ENCODE peak calls at places on chromosomes 3 and 15, in five cellular contexts. M is PC-9, V is prostate gland, P is tibial nerve, G is fibroblast of lung. E is an unnamed sample.

GRCh38 chr3:171733561-171733960 is 76.7 kb downstream of the PLD1 start:
- DNase-seq in M (no peak), G (no peak), V (no peak), P (no peak), E (no peak)

GRCh38 chr3:187629711-187630110 is 40.5 kb downstream of the SST start:
- DNase-seq in M (no peak), V (no peak), P (no peak), G (no peak), E (no peak)

GRCh38 chr15:40936709-40937666 is 7.8 kb downstream of the DLL4 start:
- DNase-seq in M (no peak), G (no peak), V (no peak), P (no peak), E (peak; percentile 67)

GRCh38 chr3:148735597-148735996 is 37.9 kb downstream of the AGTR1 start:
- DNase-seq in V (no peak), G (no peak), M (no peak), P (no peak), E (no peak)

GRCh38 chr15:48627260-48627969 is 18.1 kb downstream of the FBN1 start:
- DNase-seq in V (no peak), P (no peak), G (peak; percentile 59), M (no peak), E (no peak)

GRCh38 chr3:128342701-128343180 is 123.9 kb downstream of the DNAJB8 start:
- DNase-seq in P (no peak), G (no peak), V (no peak), M (no peak), E (no peak)

GRCh38 chr3:12815719-12816118 is 19.2 kb downstream of the CAND2 start:
- DNase-seq in V (no peak), M (no peak), G (no peak), P (no peak), E (no peak)

GRCh38 chr3:88810455-88810854 is 297.0 kb upstream of the EPHA3 start:
- DNase-seq in P (no peak), M (no peak), V (no peak), G (peak; percentile 69), E (no peak)

GRCh38 chr15:39695793-39696192 is 86.8 kb downstream of the FSIP1 start:
- DNase-seq in V (no peak), G (no peak), M (no peak), P (no peak), E (no peak)

GRCh38 chr3:158005391-158006100 is 100.7 kb downstream of the SHOX2 start:
- DNase-seq in P (no peak), M (no peak), G (no peak), V (no peak), E (no peak)

DNA sequence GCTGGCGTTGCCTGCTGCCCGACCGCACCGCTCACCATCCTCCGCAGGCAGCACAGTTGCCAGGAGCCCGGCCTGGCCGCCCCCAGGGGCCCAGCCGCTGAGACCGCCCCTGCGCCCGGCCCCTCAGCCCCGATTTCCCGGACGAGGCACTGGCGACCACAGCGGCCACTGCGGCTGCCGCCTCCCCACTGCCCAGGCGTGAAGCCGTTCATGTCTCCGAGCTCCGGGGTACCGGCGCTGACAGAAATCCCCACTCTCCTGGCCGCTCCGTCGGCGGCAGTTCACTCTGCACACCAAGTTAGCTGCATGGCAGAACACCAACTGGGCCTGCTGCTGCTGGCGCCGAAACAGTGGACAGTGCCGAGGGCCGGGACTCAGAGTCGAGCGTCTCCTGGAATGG is 8.5 kb downstream of the SELENOT start:
- DNase-seq in P (no peak), G (no peak), V (no peak), M (no peak), E (no peak)
- H3K4me1 ChIP-seq in P (peaks cover 5% of the 10 kb centered on the region), G (no peaks in the 10 kb centered on the region), V (no peaks in the 10 kb centered on the region), M (no peaks in the 10 kb centered on the region), E (peaks cover 36% of the 10 kb centered on the region)

GRCh38 chr3:100105536-100105935 is 8.8 kb downstream of the FILIP1L start:
- DNase-seq in P (no peak), V (no peak), G (no peak), M (no peak), E (no peak)
- H3K4me1 ChIP-seq in P (no peaks in the 10 kb centered on the region), V (peaks cover 5% of the 10 kb centered on the region), G (peaks cover 8% of the 10 kb centered on the region), M (peaks cover 60% of the 10 kb centered on the region), E (peaks cover 80% of the 10 kb centered on the region)

DNA sequence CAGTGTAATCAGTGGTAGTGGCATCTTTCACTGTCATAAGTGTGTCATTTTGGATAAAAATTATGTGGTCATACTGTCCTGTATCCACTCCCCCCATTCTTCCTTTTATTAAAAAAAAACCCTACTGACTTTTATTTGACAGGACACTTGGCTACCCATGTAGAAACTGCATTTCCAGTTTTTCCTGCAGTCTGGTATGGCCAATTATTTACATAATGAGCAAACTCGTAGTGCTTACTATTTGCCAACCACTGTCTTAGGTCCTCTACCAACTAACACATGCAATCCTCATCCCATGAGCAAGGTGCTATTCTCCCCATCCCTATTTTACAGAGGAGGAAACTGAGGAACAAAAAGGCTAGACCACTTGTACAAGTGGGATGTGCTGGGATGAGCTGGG is 129.1 kb downstream of the MECOM start:
- DNase-seq in G (no peak), P (no peak), V (peak; percentile 29), M (no peak), E (no peak)
- H3K4me1 ChIP-seq in G (no peaks in the 10 kb centered on the region), P (no peaks in the 10 kb centered on the region), V (no peaks in the 10 kb centered on the region), M (peaks cover 6% of the 10 kb centered on the region), E (no peaks in the 10 kb centered on the region)

GRCh38 chr3:32430900-32431299 is 39.2 kb downstream of the CMTM7 start:
- DNase-seq in M (no peak), V (no peak), G (no peak), P (no peak), E (no peak)

GRCh38 chr3:32432045-32432710 is 40.5 kb downstream of the CMTM7 start:
- DNase-seq in V (no peak), G (no peak), P (no peak), M (no peak), E (no peak)

GRCh38 chr3:32434206-32434605 is 42.6 kb downstream of the CMTM7 start:
- DNase-seq in P (no peak), V (no peak), M (no peak), G (no peak), E (no peak)

GRCh38 chr3:32432711-32433530 is 41.3 kb downstream of the CMTM7 start:
- DNase-seq in P (no peak), V (no peak), G (peak; percentile 54), M (no peak), E (peak; percentile 53)

GRCh38 chr3:32431481-32431880 is 39.8 kb downstream of the CMTM7 start:
- DNase-seq in M (no peak), V (no peak), G (no peak), P (no peak), E (no peak)
- H3K4me1 ChIP-seq in M (peaks cover 14% of the 10 kb centered on the region), V (peaks cover 6% of the 10 kb centered on the region), G (no peaks in the 10 kb centered on the region), P (peaks cover 6% of the 10 kb centered on the region), E (peaks cover 18% of the 10 kb centered on the region)

DNA sequence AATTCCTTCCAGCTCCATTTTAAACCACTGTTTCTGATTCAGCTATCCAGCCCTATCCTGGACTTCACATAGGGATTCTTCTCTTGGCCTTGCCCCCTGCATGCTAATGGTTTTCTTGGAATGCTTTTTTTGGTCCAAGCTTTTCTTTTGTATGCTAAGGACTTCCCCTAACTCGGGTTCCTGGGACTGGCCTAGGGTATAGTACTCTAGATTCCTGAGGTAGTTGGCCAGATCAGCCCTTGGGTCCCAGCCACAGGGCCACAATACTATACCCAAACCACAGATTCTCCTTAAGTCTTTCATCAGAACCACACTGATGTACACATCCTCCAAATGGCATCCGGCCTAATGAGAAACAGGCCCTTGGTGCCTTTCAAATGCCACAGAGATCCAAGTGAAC is 2.8 kb downstream of the FYCO1 start:
- DNase-seq in P (no peak), M (no peak), V (no peak), G (no peak), E (no peak)
- H3K4me1 ChIP-seq in P (peaks cover 46% of the 10 kb centered on the region), M (peaks cover 20% of the 10 kb centered on the region), V (peaks cover 17% of the 10 kb centered on the region), G (peaks cover 22% of the 10 kb centered on the region), E (peaks cover 74% of the 10 kb centered on the region)